ENCODE peak calls at places on chromosomes 2 and 18, in nine cellular contexts. U is fibroblast of pulmonary artery, Q is fibroblast of villous mesenchyme, V is K562, M is fibroblast of the aortic adventitia, S is PC-9, C is transverse colon, R is suprapubic skin, J is IMR-90. N is an unnamed sample.

GRCh38 chr18:22378672-22379282 is 38.9 kb downstream of the CTAGE1 start:
- DNase-seq in U (peak), Q (peak), V (peak), M (no peak), S (no peak), C (peak), R (no peak), J (peak), N (no peak)

GRCh38 chr2:144648837-144649485 is 129.0 kb upstream of the ZEB2 start:
- DNase-seq in U (no peak), Q (no peak), V (no peak), M (no peak), S (no peak), C (no peak), R (no peak), J (no peak), N (no peak)

GRCh38 chr2:43559391-43560230 is 36.2 kb downstream of the THADA start:
- DNase-seq in U (no peak), Q (no peak), V (no peak), M (no peak), S (no peak), C (no peak), R (no peak), J (no peak), N (no peak)

GRCh38 chr2:120447122-120447785 is 101.3 kb downstream of the INHBB start:
- DNase-seq in U (no peak), Q (no peak), V (no peak), M (no peak), S (no peak), C (no peak), R (peak), J (no peak), N (no peak)

GRCh38 chr2:187499941-187500532 is 52.0 kb upstream of the CALCRL start:
- DNase-seq in U (peak), Q (peak), V (peak), M (peak), S (no peak), C (peak), R (peak), J (peak), N (peak)

GRCh38 chr18:21456428-21457178 is 143.9 kb downstream of the ESCO1 start:
- DNase-seq in U (no peak), Q (no peak), V (no peak), M (no peak), S (no peak), C (no peak), R (no peak), J (no peak), N (no peak)

GRCh38 chr18:34223164-34223892 is 1.4 kb downstream of the NOL4 start:
- DNase-seq in U (no peak), Q (no peak), V (no peak), M (peak), S (no peak), C (no peak), R (no peak), J (no peak), N (no peak)

GRCh38 chr2:238949710-238950345 is 101.9 kb downstream of the TWIST2 start:
- DNase-seq in U (no peak), Q (no peak), V (no peak), M (no peak), S (no peak), C (no peak), R (peak), J (no peak), N (no peak)

GRCh38 chr2:95296036-95296435 is 1.1 kb upstream of the KCNIP3 start:
- DNase-seq in U (no peak), Q (no peak), V (no peak), M (no peak), S (no peak), C (no peak), R (no peak), J (no peak), N (no peak)

GRCh38 chr2:237980087-237980486 is 13.3 kb downstream of the UBE2F start:
- DNase-seq in U (no peak), Q (no peak), V (no peak), M (no peak), S (peak), C (no peak), R (no peak), J (no peak), N (no peak)

GRCh38 chr2:70190086-70190412 is 770 bp downstream of the C2orf42 start:
- DNase-seq in U (peak), Q (no peak), V (no peak), M (no peak), S (no peak), C (peak), R (no peak), J (peak), N (no peak)

GRCh38 chr2:178072383-178073301 is at the start of gene PDE11A:
- DNase-seq in U (peak), Q (peak), V (peak), M (peak), S (peak), C (peak), R (peak), J (peak), N (no peak)

GRCh38 chr18:49096021-49096420 is 145.3 kb upstream of the SMAD7 start:
- DNase-seq in U (no peak), Q (peak), V (no peak), M (no peak), S (no peak), C (no peak), R (no peak), J (no peak), N (no peak)

GRCh38 chr2:142682528-142682927 is 194.9 kb upstream of the KYNU start:
- DNase-seq in U (peak), Q (peak), V (no peak), M (peak), S (no peak), C (no peak), R (no peak), J (peak), N (no peak)

GRCh38 chr2:120536141-120536540 is 190.2 kb downstream of the INHBB start:
- DNase-seq in U (no peak), Q (no peak), V (no peak), M (no peak), S (no peak), C (no peak), R (no peak), J (no peak), N (no peak)

GRCh38 chr2:98160574-98160973 is 73.6 kb downstream of the VWA3B start:
- DNase-seq in U (no peak), Q (no peak), V (no peak), M (no peak), S (no peak), C (no peak), R (no peak), J (no peak), N (no peak)

GRCh38 chr2:122451040-122451439 is 695.6 kb downstream of the TSN start:
- DNase-seq in U (peak), Q (peak), V (no peak), M (peak), S (no peak), C (no peak), R (no peak), J (peak), N (no peak)

GRCh38 chr2:227335713-227336112 is 10.7 kb downstream of the MFF start:
- DNase-seq in U (peak), Q (no peak), V (no peak), M (peak), S (no peak), C (no peak), R (no peak), J (no peak), N (no peak)
- TF ChIP-seq CTCF in U (no peak), Q (no peak), V (no peak), M (no peak), S (no peak), C (no peak), R (no peak), J (no peak), N (no peak)

GRCh38 chr2:176127769-176128072 is 1.8 kb upstream of the HOXD8 start:
- DNase-seq in U (no peak), Q (no peak), V (no peak), M (no peak), S (no peak), C (no peak), R (no peak), J (no peak), N (no peak)

GRCh38 chr2:176128172-176129012 is 1.1 kb upstream of the HOXD8 start:
- DNase-seq in U (no peak), Q (peak), V (no peak), M (no peak), S (no peak), C (no peak), R (peak), J (no peak), N (no peak)

GRCh38 chr2:176129825-176130152 is 284 bp downstream of the HOXD8 start:
- DNase-seq in U (no peak), Q (no peak), V (no peak), M (no peak), S (no peak), C (peak), R (peak), J (no peak), N (no peak)

GRCh38 chr2:176130153-176130916 is 830 bp downstream of the HOXD8 start:
- DNase-seq in U (no peak), Q (peak), V (peak), M (no peak), S (no peak), C (peak), R (peak), J (no peak), N (no peak)

GRCh38 chr2:176129013-176129796 is at the start of gene HOXD8:
- DNase-seq in U (peak), Q (peak), V (peak), M (peak), S (no peak), C (peak), R (peak), J (peak), N (no peak)
- H3K4me3 ChIP-seq in U (no peak), Q (peak), V (peak), M (peak), S (peak), C (peak), R (peak), J (peak), N (peak)

DNA sequence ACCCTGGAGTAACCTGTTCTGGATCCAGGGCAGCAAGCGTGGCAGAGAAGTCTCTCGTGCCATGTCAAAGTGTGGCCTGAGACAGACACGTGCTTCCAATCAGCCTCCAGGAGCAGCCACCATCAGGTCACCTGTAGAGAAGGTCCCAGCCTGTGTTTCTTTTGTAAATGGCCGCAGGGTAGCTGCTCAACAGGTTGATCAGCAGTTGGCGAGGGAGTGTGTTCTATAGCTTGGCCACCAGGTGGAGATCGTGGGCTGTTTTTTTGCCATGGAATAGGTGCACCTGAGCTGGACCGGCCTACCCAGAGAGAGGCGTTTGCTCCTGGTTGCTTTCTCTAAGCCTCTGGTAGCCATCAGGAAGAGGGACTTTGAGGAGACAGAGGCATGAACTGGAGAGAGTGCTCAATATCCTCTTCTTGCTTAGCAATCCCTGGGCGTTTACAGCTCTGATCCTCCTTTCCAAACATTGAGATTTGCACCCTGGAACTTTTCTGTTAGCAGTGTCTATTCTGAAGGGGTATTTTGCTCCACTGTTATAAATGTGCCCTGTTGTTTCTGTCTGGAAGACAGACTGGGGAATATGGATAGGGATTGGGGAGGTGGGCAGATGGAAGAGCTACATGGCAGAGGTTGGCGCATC is 34.2 kb upstream of the EN1 start:
- DNase-seq in U (peak), Q (peak), V (peak), M (peak), S (peak), C (peak), R (no peak), J (peak), N (no peak)
- TF ChIP-seq CTCF in U (peak), Q (peak), V (peak), M (peak), S (peak), C (peak), R (peak), J (peak), N (peak)

GRCh38 chr18:59358611-59359575 is at the start of gene LMAN1:
- DNase-seq in U (peak), Q (peak), V (peak), M (peak), S (peak), C (peak), R (peak), J (peak), N (no peak)
- H3K4me3 ChIP-seq in U (peak), Q (peak), V (peak), M (peak), S (peak), C (peak), R (peak), J (peak), N (peak)

N was measured in epithelial cell of proximal tubule.